ENCODE peak calls at places on chromosomes 4 and X, in seven cellular contexts. One of them, this sample, is unnamed.

GRCh38 chr4:82797048-82797590 is 1.5 kb downstream of the SCD5 start:
- DNase-seq in GM12878: no peak
- DNase-seq in K562: no peak
- DNase-seq in suprapubic skin: no peak
- DNase-seq in sigmoid colon: no peak
- DNase-seq in tibial nerve: no peak
- DNase-seq in stomach: no peak
- DNase-seq in this sample: no peak

GRCh38 chr4:156830356-156830755 is 141.2 kb downstream of the PDGFC start:
- DNase-seq in GM12878: no peak
- DNase-seq in K562: no peak
- DNase-seq in suprapubic skin: no peak
- DNase-seq in sigmoid colon: no peak
- DNase-seq in tibial nerve: no peak
- DNase-seq in stomach: no peak
- DNase-seq in this sample: no peak

GRCh38 chr4:108359130-108359709 is 190.5 kb upstream of the LEF1 start:
- DNase-seq in GM12878: no peak
- DNase-seq in K562: no peak
- DNase-seq in suprapubic skin: no peak
- DNase-seq in sigmoid colon: no peak
- DNase-seq in tibial nerve: no peak
- DNase-seq in stomach: no peak
- DNase-seq in this sample: no peak

GRCh38 chrX:1587161-1587560 is 4.2 kb upstream of the AKAP17A start:
- DNase-seq in GM12878: no peak
- DNase-seq in K562: no peak
- DNase-seq in suprapubic skin: no peak
- DNase-seq in sigmoid colon: no peak
- DNase-seq in tibial nerve: no peak
- DNase-seq in stomach: peak; percentile 16
- DNase-seq in this sample: no peak

GRCh38 chr4:61385302-61385701 is 185.2 kb downstream of the ADGRL3 start:
- DNase-seq in GM12878: no peak
- DNase-seq in K562: no peak
- DNase-seq in suprapubic skin: no peak
- DNase-seq in sigmoid colon: no peak
- DNase-seq in tibial nerve: no peak
- DNase-seq in stomach: no peak
- DNase-seq in this sample: no peak

GRCh38 chr4:26858947-26859401 is 1.7 kb upstream of the STIM2 start:
- DNase-seq in GM12878: no peak
- DNase-seq in K562: no peak
- DNase-seq in suprapubic skin: no peak
- DNase-seq in sigmoid colon: no peak
- DNase-seq in tibial nerve: no peak
- DNase-seq in stomach: no peak
- DNase-seq in this sample: no peak

GRCh38 chr4:1470816-1471442 is 64.7 kb upstream of the NKX1-1 start:
- DNase-seq in GM12878: no peak
- DNase-seq in K562: no peak
- DNase-seq in suprapubic skin: peak; percentile 77
- DNase-seq in sigmoid colon: peak; percentile 64
- DNase-seq in tibial nerve: no peak
- DNase-seq in stomach: no peak
- DNase-seq in this sample: no peak

GRCh38 chr4:146643812-146644401 is 5.2 kb downstream of the POU4F2 start:
- DNase-seq in GM12878: no peak
- DNase-seq in K562: peak; percentile 39
- DNase-seq in suprapubic skin: no peak
- DNase-seq in sigmoid colon: no peak
- DNase-seq in tibial nerve: no peak
- DNase-seq in stomach: no peak
- DNase-seq in this sample: no peak

GRCh38 chrX:137052641-137053235 is 18.9 kb upstream of the GPR101 start:
- DNase-seq in GM12878: no peak
- DNase-seq in K562: no peak
- DNase-seq in suprapubic skin: no peak
- DNase-seq in sigmoid colon: no peak
- DNase-seq in tibial nerve: no peak
- DNase-seq in stomach: no peak
- DNase-seq in this sample: no peak

GRCh38 chr4:52037730-52038108 is 380 bp downstream of the SGCB start:
- DNase-seq in GM12878: no peak
- DNase-seq in K562: no peak
- DNase-seq in suprapubic skin: no peak
- DNase-seq in sigmoid colon: peak; percentile 67
- DNase-seq in tibial nerve: no peak
- DNase-seq in stomach: no peak
- DNase-seq in this sample: peak; percentile 12

GRCh38 chr4:43251760-43252317 is 359.3 kb downstream of the GRXCR1 start:
- DNase-seq in GM12878: no peak
- DNase-seq in K562: no peak
- DNase-seq in suprapubic skin: no peak
- DNase-seq in sigmoid colon: no peak
- DNase-seq in tibial nerve: no peak
- DNase-seq in stomach: no peak
- DNase-seq in this sample: no peak

DNA sequence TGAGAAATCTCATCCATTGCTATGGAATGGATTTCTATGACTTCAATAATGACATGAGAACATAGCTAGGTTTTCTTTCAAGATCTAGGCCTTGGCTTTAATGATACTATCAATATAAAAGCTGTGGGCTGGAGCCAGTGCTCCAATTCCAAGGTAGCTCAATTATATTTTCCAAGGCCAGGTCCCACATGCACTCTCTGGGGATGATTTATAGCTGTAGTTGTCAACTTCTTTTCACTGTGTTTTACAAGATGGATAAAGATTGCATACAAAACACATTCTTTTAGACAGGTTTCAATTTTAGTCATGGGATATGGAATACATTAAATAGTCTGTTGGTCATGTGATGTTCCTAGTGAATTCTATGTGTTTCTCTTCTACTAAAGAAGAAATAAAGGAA is 156.7 kb downstream of the DCAF12L1 start:
- DNase-seq in GM12878: no peak
- DNase-seq in K562: no peak
- DNase-seq in suprapubic skin: no peak
- DNase-seq in sigmoid colon: no peak
- DNase-seq in tibial nerve: no peak
- DNase-seq in stomach: no peak
- DNase-seq in this sample: no peak
- TF ChIP-seq EP300 in GM12878: no peak
- TF ChIP-seq EP300 in K562: no peak
- TF ChIP-seq EP300 in suprapubic skin: no peak
- TF ChIP-seq EP300 in sigmoid colon: no peak
- TF ChIP-seq EP300 in tibial nerve: no peak
- TF ChIP-seq EP300 in stomach: no peak
- TF ChIP-seq EP300 in this sample: no peak

GRCh38 chr4:7068883-7069282 is 1.0 kb upstream of the GRPEL1 start:
- DNase-seq in GM12878: no peak
- DNase-seq in K562: peak; percentile 53
- DNase-seq in suprapubic skin: peak; percentile 76
- DNase-seq in sigmoid colon: peak; percentile 56
- DNase-seq in tibial nerve: no peak
- DNase-seq in stomach: no peak
- DNase-seq in this sample: no peak

GRCh38 chr4:7066493-7066892 is 1.4 kb downstream of the GRPEL1 start:
- DNase-seq in GM12878: no peak
- DNase-seq in K562: no peak
- DNase-seq in suprapubic skin: peak; percentile 53
- DNase-seq in sigmoid colon: peak; percentile 38
- DNase-seq in tibial nerve: no peak
- DNase-seq in stomach: no peak
- DNase-seq in this sample: no peak

GRCh38 chr4:7067523-7068278 is at the start of gene GRPEL1:
- DNase-seq in GM12878: peak; percentile 98
- DNase-seq in K562: peak; percentile 98
- DNase-seq in suprapubic skin: peak; percentile 84
- DNase-seq in sigmoid colon: peak; percentile 100
- DNase-seq in tibial nerve: peak; percentile 100
- DNase-seq in stomach: peak; percentile 100
- DNase-seq in this sample: peak; percentile 83

GRCh38 chr4:7067147-7067522 is 729 bp downstream of the GRPEL1 start:
- DNase-seq in GM12878: no peak
- DNase-seq in K562: no peak
- DNase-seq in suprapubic skin: no peak
- DNase-seq in sigmoid colon: no peak
- DNase-seq in tibial nerve: no peak
- DNase-seq in stomach: peak; percentile 51
- DNase-seq in this sample: peak; percentile 12

DNA sequence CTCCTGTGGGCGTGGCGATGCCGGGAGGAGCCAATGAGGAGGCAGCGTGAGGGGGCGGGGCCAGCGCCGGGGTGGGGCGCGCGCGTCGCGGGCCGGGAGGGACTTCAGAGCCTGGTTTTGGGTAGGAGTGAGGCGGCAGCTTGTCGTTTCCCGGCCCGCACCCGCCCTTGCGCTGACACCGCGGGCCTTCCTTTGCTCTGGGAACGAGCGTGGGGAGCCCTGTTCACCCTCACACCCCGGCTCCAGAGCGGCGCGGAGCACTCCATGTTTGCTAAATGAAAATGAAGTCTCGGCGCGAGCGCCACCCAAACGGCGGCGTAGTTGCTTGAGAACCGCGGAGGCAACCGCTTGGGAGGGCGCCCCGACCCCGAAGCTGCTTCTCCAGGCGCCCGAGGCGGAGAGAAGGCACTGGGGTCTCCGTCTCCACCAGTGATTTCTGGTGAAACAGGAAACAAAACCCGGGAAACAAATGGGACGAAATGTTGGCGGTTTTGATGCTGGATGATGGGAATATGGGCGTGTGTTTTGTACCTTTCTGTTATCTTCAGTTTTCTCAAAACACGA is 497 bp upstream of the GRPEL1 start:
- DNase-seq in GM12878: no peak
- DNase-seq in K562: no peak
- DNase-seq in suprapubic skin: peak; percentile 99
- DNase-seq in sigmoid colon: no peak
- DNase-seq in tibial nerve: no peak
- DNase-seq in stomach: no peak
- DNase-seq in this sample: no peak
- TF ChIP-seq POLR2A in GM12878: peak; percentile 79
- TF ChIP-seq POLR2A in K562: peak; percentile 81
- TF ChIP-seq POLR2A in suprapubic skin: no peak
- TF ChIP-seq POLR2A in sigmoid colon: no peak
- TF ChIP-seq POLR2A in tibial nerve: peak; percentile 59
- TF ChIP-seq POLR2A in stomach: no peak
- TF ChIP-seq POLR2A in this sample: peak; percentile 78

DNA sequence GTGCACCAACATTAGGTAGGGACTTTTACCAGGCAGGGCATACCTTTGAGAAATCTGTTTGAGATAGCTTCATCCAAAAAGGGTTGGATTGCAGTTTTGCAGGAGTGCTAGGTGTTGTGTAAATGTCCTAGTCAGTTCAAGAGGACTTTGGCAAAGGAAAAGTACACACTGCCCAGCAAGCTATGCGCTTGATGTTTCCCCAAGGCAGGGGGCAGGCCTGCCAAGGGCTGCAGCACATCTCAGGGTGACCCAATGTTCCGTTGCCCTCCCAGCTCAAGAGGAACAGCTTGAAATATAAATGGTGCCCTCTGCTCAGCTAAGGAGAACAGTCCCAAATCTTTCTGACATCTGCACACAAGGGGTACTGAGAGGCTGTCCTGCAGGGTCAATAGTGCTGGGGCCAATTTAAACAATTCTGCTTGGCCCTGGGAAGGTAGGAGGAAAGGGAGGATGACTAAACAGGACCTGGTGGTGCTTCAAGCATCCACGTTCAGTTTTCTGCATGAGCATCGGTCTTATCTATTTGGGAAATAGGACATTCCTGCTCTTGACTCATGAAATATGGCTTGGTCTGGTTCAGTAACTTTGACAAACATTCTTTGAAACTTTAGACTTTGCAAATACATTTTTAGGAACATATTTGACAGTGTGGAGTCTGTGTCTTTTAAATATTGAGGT is 130.7 kb downstream of the COL4A6 start:
- DNase-seq in GM12878: no peak
- DNase-seq in K562: no peak
- DNase-seq in suprapubic skin: no peak
- DNase-seq in sigmoid colon: no peak
- DNase-seq in tibial nerve: no peak
- DNase-seq in stomach: peak; percentile 60
- DNase-seq in this sample: peak; percentile 70
- TF ChIP-seq EP300 in GM12878: no peak
- TF ChIP-seq EP300 in K562: no peak
- TF ChIP-seq EP300 in suprapubic skin: no peak
- TF ChIP-seq EP300 in sigmoid colon: no peak
- TF ChIP-seq EP300 in tibial nerve: no peak
- TF ChIP-seq EP300 in stomach: no peak
- TF ChIP-seq EP300 in this sample: no peak

GRCh38 chr4:185201983-185202962 is 1.5 kb downstream of the CFAP97 start:
- DNase-seq in GM12878: no peak
- DNase-seq in K562: peak; percentile 73
- DNase-seq in suprapubic skin: no peak
- DNase-seq in sigmoid colon: no peak
- DNase-seq in tibial nerve: no peak
- DNase-seq in stomach: no peak
- DNase-seq in this sample: no peak
- TF ChIP-seq POLR2A in GM12878: no peak
- TF ChIP-seq POLR2A in K562: peak; percentile 45
- TF ChIP-seq POLR2A in suprapubic skin: no peak
- TF ChIP-seq POLR2A in sigmoid colon: no peak
- TF ChIP-seq POLR2A in tibial nerve: no peak
- TF ChIP-seq POLR2A in stomach: no peak
- TF ChIP-seq POLR2A in this sample: no peak

DNA sequence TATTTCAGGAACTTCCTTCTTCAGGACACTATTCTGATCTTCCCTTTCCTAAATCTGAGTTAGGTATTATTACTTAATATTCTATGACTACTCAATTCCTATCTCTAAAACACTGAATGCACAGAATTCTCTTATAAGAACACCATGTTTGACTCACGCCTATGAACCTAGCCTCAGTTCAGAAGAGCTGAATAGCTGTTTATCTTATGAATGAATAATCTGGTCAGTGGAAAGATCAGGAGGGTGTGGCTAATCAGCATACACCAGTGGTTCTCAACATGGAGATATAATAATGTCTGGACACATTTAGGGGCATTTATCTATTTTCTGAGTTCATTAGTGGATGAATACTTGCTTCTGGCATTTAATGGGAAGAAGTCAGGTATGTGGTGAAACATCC is 24.2 kb downstream of the EPHA5 start:
- DNase-seq in GM12878: no peak
- DNase-seq in K562: no peak
- DNase-seq in suprapubic skin: no peak
- DNase-seq in sigmoid colon: no peak
- DNase-seq in tibial nerve: no peak
- DNase-seq in stomach: no peak
- DNase-seq in this sample: no peak
- TF ChIP-seq EP300 in GM12878: no peak
- TF ChIP-seq EP300 in K562: no peak
- TF ChIP-seq EP300 in suprapubic skin: no peak
- TF ChIP-seq EP300 in sigmoid colon: no peak
- TF ChIP-seq EP300 in tibial nerve: no peak
- TF ChIP-seq EP300 in stomach: no peak
- TF ChIP-seq EP300 in this sample: no peak

DNA sequence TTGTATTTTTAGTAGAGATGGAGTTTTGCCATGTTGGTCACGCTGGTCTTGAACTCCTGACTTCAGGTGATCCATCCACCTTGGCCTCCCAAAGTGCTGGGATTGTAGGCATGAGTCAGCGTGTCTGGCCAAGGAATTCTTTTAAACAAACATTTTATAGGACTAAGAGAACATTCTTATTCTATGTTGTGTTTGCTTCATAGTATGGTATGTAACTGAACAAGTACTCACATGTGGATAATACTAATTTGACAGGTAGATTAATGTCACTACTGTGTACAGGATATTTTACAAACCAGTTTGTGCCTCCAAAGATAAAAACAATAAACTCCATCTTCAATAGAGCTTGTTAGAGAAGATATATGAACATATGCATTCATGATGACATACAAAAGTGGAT is 1353.4 kb downstream of the PCDH7 start:
- DNase-seq in GM12878: no peak
- DNase-seq in K562: no peak
- DNase-seq in suprapubic skin: no peak
- DNase-seq in sigmoid colon: no peak
- DNase-seq in tibial nerve: no peak
- DNase-seq in stomach: no peak
- DNase-seq in this sample: no peak
- TF ChIP-seq POLR2A in GM12878: no peak
- TF ChIP-seq POLR2A in K562: no peak
- TF ChIP-seq POLR2A in suprapubic skin: no peak
- TF ChIP-seq POLR2A in sigmoid colon: no peak
- TF ChIP-seq POLR2A in tibial nerve: no peak
- TF ChIP-seq POLR2A in stomach: no peak
- TF ChIP-seq POLR2A in this sample: no peak

This sample was measured in A549.